ENCODE peak calls at places on chromosomes 5 and 9, in nine cellular contexts. J is body of pancreas, Y is HCT116, E is iPS DF 6.9, Z is A549, G is aorta, P is ovary, C is stomach, U is GM12878. F is an unnamed sample. For H3K4me1, the result is how much of the 10 kb centered on the place peaks cover.

GRCh38 chr9:92535940-92536850 is at the start of gene ECM2:
- DNase-seq in J (no peak), Y (no peak), E (no peak), Z (no peak), G (no peak), P (no peak), C (no peak), U (no peak), F (no peak)

GRCh38 chr9:108271646-108272349 is 584.0 kb downstream of the ACTL7B start:
- DNase-seq in J (peak), Y (no peak), E (no peak), Z (peak), G (no peak), P (no peak), C (peak), U (no peak), F (peak)

GRCh38 chr9:131880828-131881227 is 141.0 kb upstream of the RAPGEF1 start:
- DNase-seq in J (no peak), Y (no peak), E (no peak), Z (no peak), G (no peak), P (no peak), C (no peak), U (no peak), F (no peak)

GRCh38 chr9:33818167-33818831 is 1.3 kb downstream of the UBE2R2 start:
- DNase-seq in J (peak), Y (no peak), E (no peak), Z (peak), G (no peak), P (peak), C (peak), U (no peak), F (no peak)

GRCh38 chr5:156543348-156543747 is 216.4 kb downstream of the SGCD start:
- DNase-seq in J (no peak), Y (no peak), E (no peak), Z (no peak), G (no peak), P (no peak), C (no peak), U (no peak), F (no peak)

GRCh38 chr5:139774980-139775654 is 20.5 kb upstream of the PSD2 start:
- DNase-seq in J (peak), Y (no peak), E (no peak), Z (peak), G (peak), P (peak), C (peak), U (no peak), F (peak)

GRCh38 chr9:676780-677458 is 164.6 kb upstream of the DMRT1 start:
- DNase-seq in J (peak), Y (no peak), E (no peak), Z (no peak), G (no peak), P (no peak), C (no peak), U (no peak), F (no peak)

GRCh38 chr5:113117543-113118110 is 141.0 kb downstream of the DCP2 start:
- DNase-seq in J (no peak), Y (no peak), E (no peak), Z (no peak), G (no peak), P (no peak), C (no peak), U (no peak), F (no peak)

GRCh38 chr9:37508834-37509206 is 23.1 kb downstream of the POLR1E start:
- DNase-seq in J (no peak), Y (no peak), E (no peak), Z (no peak), G (peak), P (no peak), C (no peak), U (no peak), F (no peak)

GRCh38 chr5:89110916-89111646 is 228.1 kb upstream of the MEF2C start:
- DNase-seq in J (no peak), Y (no peak), E (no peak), Z (no peak), G (no peak), P (no peak), C (no peak), U (no peak), F (no peak)

GRCh38 chr5:83577036-83577636 is 105.6 kb downstream of the VCAN start:
- DNase-seq in J (peak), Y (peak), E (no peak), Z (peak), G (no peak), P (no peak), C (peak), U (no peak), F (peak)

GRCh38 chr5:167867281-167867680 is 424.2 kb upstream of the WWC1 start:
- DNase-seq in J (no peak), Y (no peak), E (no peak), Z (no peak), G (no peak), P (no peak), C (no peak), U (no peak), F (no peak)

GRCh38 chr9:34651286-34651685 is 699 bp upstream of the IL11RA start:
- DNase-seq in J (peak), Y (no peak), E (no peak), Z (no peak), G (no peak), P (no peak), C (peak), U (no peak), F (no peak)

GRCh38 chr9:82031538-82032280 is 43.1 kb downstream of the SPATA31D1 start:
- DNase-seq in J (peak), Y (peak), E (no peak), Z (peak), G (no peak), P (no peak), C (no peak), U (no peak), F (no peak)

GRCh38 chr5:36792560-36793180 is 83.9 kb upstream of the NIPBL start:
- DNase-seq in J (no peak), Y (no peak), E (no peak), Z (no peak), G (no peak), P (no peak), C (no peak), U (no peak), F (no peak)

GRCh38 chr9:81317223-81317622 is 372.1 kb downstream of the TLE1 start:
- DNase-seq in J (no peak), Y (no peak), E (no peak), Z (no peak), G (no peak), P (no peak), C (no peak), U (no peak), F (no peak)

GRCh38 chr9:131099088-131099611 is 2.8 kb downstream of the AIF1L start:
- DNase-seq in J (no peak), Y (no peak), E (no peak), Z (no peak), G (no peak), P (no peak), C (no peak), U (no peak), F (no peak)

GRCh38 chr5:79070002-79070567 is 518 bp downstream of the BHMT2 start:
- DNase-seq in J (peak), Y (no peak), E (no peak), Z (no peak), G (peak), P (peak), C (no peak), U (no peak), F (no peak)

GRCh38 chr5:71948206-71948605 is 159.1 kb upstream of the MAP1B start:
- DNase-seq in J (no peak), Y (no peak), E (no peak), Z (no peak), G (no peak), P (no peak), C (no peak), U (no peak), F (no peak)

GRCh38 chr5:134526483-134527155 is 1.1 kb downstream of the JADE2 start:
- DNase-seq in J (peak), Y (peak), E (no peak), Z (no peak), G (peak), P (peak), C (peak), U (no peak), F (peak)

GRCh38 chr5:107134931-107135330 is 535.8 kb downstream of the EFNA5 start:
- DNase-seq in J (no peak), Y (no peak), E (no peak), Z (no peak), G (no peak), P (no peak), C (no peak), U (no peak), F (no peak)

GRCh38 chr5:102570747-102571146 is 71.9 kb upstream of the SLCO6A1 start:
- DNase-seq in J (no peak), Y (no peak), E (no peak), Z (no peak), G (no peak), P (no peak), C (no peak), U (no peak), F (no peak)

GRCh38 chr5:103532116-103532734 is 30.4 kb downstream of the NUDT12 start:
- DNase-seq in J (no peak), Y (no peak), E (no peak), Z (no peak), G (no peak), P (no peak), C (no peak), U (no peak), F (no peak)

DNA sequence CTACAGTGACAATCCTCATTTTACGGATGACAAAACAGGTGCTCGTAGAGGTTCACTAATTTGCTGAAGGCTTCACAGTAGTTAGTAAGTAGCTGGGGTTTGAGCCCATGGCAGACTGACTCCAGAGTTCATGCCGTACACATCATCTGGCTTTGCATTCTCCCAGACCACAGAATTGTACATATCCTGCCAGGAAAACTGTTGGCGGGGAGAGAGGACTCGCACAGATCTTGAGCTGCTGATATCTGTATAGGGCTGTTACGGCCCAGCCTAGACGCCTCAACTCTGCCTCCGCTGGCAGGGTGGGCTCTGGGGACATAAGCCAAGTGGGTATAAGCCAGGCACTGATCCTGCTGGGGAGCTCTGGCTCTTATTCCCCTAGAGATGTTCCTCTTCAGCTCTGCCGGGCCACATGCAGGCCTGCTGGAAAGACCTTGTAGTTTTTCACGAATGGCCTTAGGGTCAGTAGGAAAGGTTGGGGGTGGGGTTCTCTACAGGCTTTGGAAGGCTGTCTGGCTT is 16.3 kb downstream of the LARP1 start:
- DNase-seq in J (no peak), Y (no peak), E (no peak), Z (no peak), G (no peak), P (peak), C (no peak), U (no peak), F (no peak)
- H3K4me1 ChIP-seq in J (half or more), Y (under half), E (under half), Z (half or more), G (under half), P (under half), C (half or more), U (under half), F (under half)

GRCh38 chr9:109861918-109862317 is 81.9 kb downstream of the PALM2AKAP2 start:
- DNase-seq in J (no peak), Y (no peak), E (no peak), Z (no peak), G (no peak), P (no peak), C (no peak), U (no peak), F (no peak)

GRCh38 chr9:109863961-109864360 is 84.0 kb downstream of the PALM2AKAP2 start:
- DNase-seq in J (no peak), Y (no peak), E (no peak), Z (no peak), G (no peak), P (no peak), C (no peak), U (no peak), F (no peak)

GRCh38 chr9:109859447-109859846 is 79.4 kb downstream of the PALM2AKAP2 start:
- DNase-seq in J (no peak), Y (no peak), E (no peak), Z (no peak), G (no peak), P (no peak), C (no peak), U (no peak), F (no peak)

GRCh38 chr9:109862452-109862851 is 82.5 kb downstream of the PALM2AKAP2 start:
- DNase-seq in J (no peak), Y (no peak), E (no peak), Z (no peak), G (no peak), P (no peak), C (no peak), U (no peak), F (no peak)

GRCh38 chr9:109861499-109861898 is 81.5 kb downstream of the PALM2AKAP2 start:
- DNase-seq in J (no peak), Y (no peak), E (no peak), Z (no peak), G (no peak), P (no peak), C (no peak), U (no peak), F (no peak)
- H3K27ac ChIP-seq in J (no peak), Y (no peak), E (no peak), Z (no peak), G (no peak), P (no peak), C (no peak), U (no peak), F (no peak)

DNA sequence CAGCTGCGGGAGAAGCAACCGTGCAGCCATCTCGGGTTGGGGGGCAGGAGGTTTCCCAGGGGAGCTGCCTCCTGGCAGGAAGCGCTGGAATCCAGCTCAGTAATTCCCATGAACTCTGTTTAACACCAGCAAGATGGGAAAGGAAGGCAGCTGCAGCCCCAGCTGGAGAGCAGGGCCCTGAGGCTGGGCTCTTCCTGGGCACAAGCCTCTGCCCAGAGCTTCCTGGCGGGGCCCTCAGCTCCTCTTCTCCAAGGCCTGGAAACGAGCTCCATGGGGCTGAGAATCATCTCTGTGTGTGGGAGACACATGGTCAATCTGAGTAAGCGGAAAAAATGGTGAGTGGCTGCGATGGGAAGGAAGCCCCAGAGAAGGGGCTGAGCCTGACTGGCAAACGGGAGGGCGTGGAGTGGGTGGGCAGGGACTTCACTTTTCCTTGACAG is 6.3 kb downstream of the MRPL36 start:
- DNase-seq in J (no peak), Y (no peak), E (no peak), Z (no peak), G (peak), P (no peak), C (no peak), U (no peak), F (no peak)
- H3K4me1 ChIP-seq in J (under half), Y (under half), E (under half), Z (under half), G (under half), P (under half), C (under half), U (half or more), F (half or more)

DNA sequence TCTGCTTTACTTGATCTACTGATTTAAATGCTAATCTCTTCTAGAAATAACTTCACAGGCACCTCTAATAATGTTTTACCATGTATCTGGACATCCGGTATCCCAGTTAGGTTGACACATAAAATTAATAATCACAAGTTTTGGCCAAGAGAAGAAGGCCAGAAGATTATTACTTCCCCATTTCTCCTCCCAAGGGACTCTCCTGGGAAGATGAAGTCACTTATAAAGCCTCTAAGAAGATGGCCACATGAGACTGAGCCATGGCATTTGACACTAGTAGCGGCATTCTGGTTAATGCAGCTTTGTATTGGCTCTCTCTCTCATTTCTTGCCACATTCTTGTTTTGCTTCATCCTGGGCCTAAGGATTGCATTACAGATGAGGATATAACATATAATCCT is 34.6 kb upstream of the RASA1 start:
- DNase-seq in J (no peak), Y (no peak), E (no peak), Z (no peak), G (no peak), P (no peak), C (no peak), U (no peak), F (no peak)
- H3K27ac ChIP-seq in J (no peak), Y (no peak), E (no peak), Z (no peak), G (no peak), P (no peak), C (no peak), U (peak), F (no peak)

DNA sequence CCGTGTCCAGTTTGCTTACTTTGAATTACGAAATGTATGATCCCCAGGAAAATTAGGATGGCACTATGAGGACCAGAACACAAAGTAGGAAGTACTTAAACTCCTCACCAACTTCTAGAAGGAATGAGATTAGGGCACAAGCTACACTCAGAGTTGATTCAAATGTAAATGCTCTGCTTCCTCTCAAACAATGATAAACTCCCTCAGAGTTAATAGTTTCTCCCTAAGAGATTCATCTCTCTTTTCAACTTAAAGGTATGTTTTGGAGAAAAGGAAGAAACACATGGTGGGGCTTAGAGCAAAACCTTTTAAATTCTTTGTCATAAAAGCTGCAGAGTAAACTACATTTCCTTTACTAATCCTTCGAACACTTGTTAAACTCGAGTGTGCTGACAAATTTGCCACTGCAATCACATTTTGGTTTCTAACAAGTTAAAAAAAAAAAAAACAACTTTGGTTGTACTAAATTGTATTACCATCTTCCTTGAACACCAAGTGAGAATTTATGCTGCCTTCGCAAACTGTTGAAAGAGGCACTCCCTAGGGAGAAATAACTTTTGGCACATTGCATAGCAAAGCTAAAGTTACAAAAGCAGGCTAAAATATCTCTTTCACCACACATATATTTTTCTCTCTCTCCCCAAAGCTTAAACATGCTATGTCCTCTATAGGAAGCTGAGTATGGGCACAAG is 66.6 kb downstream of the DENND1A start:
- DNase-seq in J (no peak), Y (no peak), E (peak), Z (no peak), G (no peak), P (no peak), C (no peak), U (no peak), F (no peak)
- H3K4me1 ChIP-seq in J (under half), Y (under half), E (under half), Z (under half), G (under half), P (under half), C (under half), U (under half), F (under half)

DNA sequence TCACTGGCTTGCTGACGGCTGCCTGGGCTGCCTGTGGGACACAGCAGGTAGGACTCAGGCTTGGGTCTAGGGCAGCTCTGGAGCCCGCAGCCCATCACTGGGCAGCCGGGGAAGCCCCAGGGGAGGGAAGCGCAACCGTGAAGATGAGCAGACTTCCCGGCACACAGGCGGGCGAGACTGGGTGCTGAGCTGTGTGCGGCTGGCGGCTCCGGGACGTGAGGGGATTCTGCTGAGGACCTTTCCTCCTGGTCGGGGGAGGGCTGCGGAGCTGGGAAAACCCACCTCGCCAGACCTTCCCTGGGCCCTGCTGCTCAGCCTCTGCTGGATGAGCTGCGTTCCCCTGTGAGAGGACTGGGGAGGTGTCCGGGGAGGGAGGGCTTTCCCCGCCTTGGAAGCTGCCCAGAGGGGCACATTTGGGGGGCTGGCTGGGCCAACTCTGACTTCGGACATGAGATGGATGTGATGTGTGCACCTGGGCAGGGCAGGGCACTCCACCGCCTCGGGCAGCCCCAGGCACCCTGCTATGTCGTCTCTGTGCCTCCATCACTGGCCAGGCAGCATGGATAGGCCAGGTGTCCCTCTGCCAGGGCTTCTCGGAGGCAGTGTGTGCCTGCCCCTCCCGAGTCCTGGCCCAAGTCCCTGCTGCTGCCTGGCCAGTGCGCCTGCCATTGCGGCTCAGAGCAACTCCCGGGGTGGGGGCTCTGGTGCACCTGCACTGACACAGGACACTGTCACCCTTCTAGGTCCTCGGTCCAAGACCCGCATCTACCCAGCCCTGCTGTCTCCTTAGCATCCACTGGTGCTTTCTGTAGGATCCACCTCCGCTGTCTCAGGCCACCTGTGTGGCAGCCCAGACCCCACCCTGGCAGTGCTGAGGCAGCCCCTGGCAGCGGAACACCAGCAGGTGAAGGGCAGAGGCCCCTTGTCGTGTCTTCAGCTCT is 66.4 kb downstream of the COL5A1 start:
- DNase-seq in J (no peak), Y (no peak), E (no peak), Z (no peak), G (no peak), P (no peak), C (no peak), U (no peak), F (no peak)
- H3K27ac ChIP-seq in J (peak), Y (no peak), E (no peak), Z (peak), G (peak), P (peak), C (peak), U (no peak), F (no peak)

F was measured in SJSA1.